ENCODE peak calls at places on chromosomes 6 and 20, in four cellular contexts. One of them, this sample, is unnamed.
A peak's percentile ranks its signal among the peaks of the same experiment; 100 is the strongest.

GRCh38 chr6:56819604-56820003 is 135.3 kb upstream of the BEND6 start:
- DNase-seq in tibial artery: no peak
- DNase-seq in A549: no peak
- DNase-seq in HFF-Myc: no peak
- DNase-seq in this sample: no peak

GRCh38 chr6:39377530-39377929 is 55.0 kb upstream of the KCNK16 start:
- DNase-seq in tibial artery: peak; percentile 57
- DNase-seq in HFF-Myc: peak; percentile 63
- DNase-seq in A549: peak; percentile 42
- DNase-seq in this sample: no peak

GRCh38 chr20:46243707-46244628 is 64.3 kb downstream of the CDH22 start:
- DNase-seq in A549: no peak
- DNase-seq in HFF-Myc: no peak
- DNase-seq in tibial artery: no peak
- DNase-seq in this sample: no peak

GRCh38 chr6:165883851-165884640 is 221.0 kb upstream of the PDE10A start:
- DNase-seq in tibial artery: no peak
- DNase-seq in HFF-Myc: no peak
- DNase-seq in A549: no peak
- DNase-seq in this sample: no peak

GRCh38 chr6:91083226-91083625 is 496.4 kb upstream of the MAP3K7 start:
- DNase-seq in HFF-Myc: no peak
- DNase-seq in A549: no peak
- DNase-seq in tibial artery: no peak
- DNase-seq in this sample: no peak

GRCh38 chr6:36533321-36533720 is 14.0 kb downstream of the STK38 start:
- DNase-seq in tibial artery: no peak
- DNase-seq in HFF-Myc: no peak
- DNase-seq in A549: no peak
- DNase-seq in this sample: no peak

GRCh38 chr6:36430351-36430750 is 12.3 kb downstream of the PXT1 start:
- DNase-seq in HFF-Myc: no peak
- DNase-seq in tibial artery: no peak
- DNase-seq in A549: no peak
- DNase-seq in this sample: no peak

GRCh38 chr6:114084327-114084890 is 113.5 kb upstream of the HDAC2 start:
- DNase-seq in HFF-Myc: no peak
- DNase-seq in tibial artery: no peak
- DNase-seq in A549: no peak
- DNase-seq in this sample: no peak

GRCh38 chr6:24583463-24584389 is 62.3 kb downstream of the KIAA0319 start:
- DNase-seq in HFF-Myc: peak; percentile 15
- DNase-seq in A549: peak; percentile 70
- DNase-seq in tibial artery: peak; percentile 71
- DNase-seq in this sample: peak; percentile 54

GRCh38 chr20:371755-372542 is 8.6 kb upstream of the TRIB3 start:
- DNase-seq in HFF-Myc: peak; percentile 68
- DNase-seq in tibial artery: peak; percentile 43
- DNase-seq in A549: peak; percentile 96
- DNase-seq in this sample: no peak

GRCh38 chr20:49310695-49311094 is 32.8 kb upstream of the ZNFX1 start:
- DNase-seq in tibial artery: no peak
- DNase-seq in HFF-Myc: no peak
- DNase-seq in A549: no peak
- DNase-seq in this sample: no peak

DNA sequence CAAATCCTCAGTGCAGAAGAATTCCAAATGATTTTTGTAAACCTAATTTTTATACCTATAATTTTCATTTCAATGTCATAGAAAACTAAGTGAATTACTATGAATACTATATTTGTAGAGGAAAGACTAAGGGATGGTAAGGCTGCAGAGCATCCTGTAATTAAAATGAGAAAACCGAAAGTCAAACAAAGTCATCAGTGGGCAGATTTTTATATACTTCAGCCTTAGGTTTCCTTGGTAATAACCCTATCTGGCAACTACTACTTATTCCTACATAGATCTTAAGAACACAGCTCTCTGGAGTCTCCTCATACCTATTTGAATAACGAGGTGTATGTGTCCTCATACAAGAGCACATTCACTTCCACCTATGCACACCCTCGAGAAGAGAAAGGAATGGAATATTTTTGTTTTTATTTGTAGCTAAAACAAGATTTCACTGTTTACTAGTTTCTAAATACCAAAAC is 117.9 kb upstream of the SGK1 start:
- DNase-seq in tibial artery: no peak
- DNase-seq in HFF-Myc: no peak
- DNase-seq in A549: no peak
- DNase-seq in this sample: no peak
- H3K4me3 ChIP-seq in tibial artery: no peak overlapping the region
- H3K4me3 ChIP-seq in HFF-Myc: no peak overlapping the region
- H3K4me3 ChIP-seq in A549: peak overlapping the region; percentile 16
- H3K4me3 ChIP-seq in this sample: peak overlapping the region; percentile 5

GRCh38 chr20:3732327-3733118 is at the start of gene HSPA12B:
- DNase-seq in A549: no peak
- DNase-seq in tibial artery: no peak
- DNase-seq in HFF-Myc: no peak
- DNase-seq in this sample: no peak
- H3K4me3 ChIP-seq in A549: no peak within 1 kb of the TSS
- H3K4me3 ChIP-seq in tibial artery: peak within 1 kb of the TSS; percentile 29
- H3K4me3 ChIP-seq in HFF-Myc: peak within 1 kb of the TSS; percentile 29
- H3K4me3 ChIP-seq in this sample: no peak within 1 kb of the TSS

DNA sequence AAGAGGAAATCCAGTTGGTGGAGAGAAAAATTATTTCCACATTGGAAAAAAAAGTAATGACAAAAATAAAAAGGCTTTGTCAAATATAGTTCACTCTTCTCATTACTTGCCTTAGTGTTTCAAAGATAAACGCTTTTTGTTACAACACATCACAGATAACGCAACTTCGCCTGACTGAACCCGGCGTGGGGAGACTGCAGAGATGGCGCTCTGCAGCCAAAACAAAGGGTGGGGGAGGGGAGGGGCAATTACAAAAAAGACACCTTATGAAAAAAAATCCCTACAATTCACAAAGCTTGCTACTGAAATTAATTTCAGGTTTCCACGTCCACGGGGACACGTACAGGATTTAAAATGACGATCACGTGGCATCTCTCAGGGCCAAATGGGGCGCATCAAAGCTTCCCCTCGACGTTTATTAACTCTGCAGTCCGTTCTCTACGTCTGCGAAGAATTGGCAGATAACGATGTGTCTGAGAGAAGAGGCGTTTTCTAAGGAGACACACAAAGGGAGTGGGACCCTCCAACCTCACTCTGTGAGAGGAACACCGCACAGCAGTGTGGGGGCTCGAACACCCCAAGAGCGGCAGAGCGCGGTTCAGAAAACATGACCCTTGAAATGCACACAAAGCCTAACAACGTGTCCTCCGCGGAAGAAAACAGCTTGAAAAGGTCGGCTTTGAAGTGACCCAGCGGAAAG is 1.5 kb upstream of the AFDN start:
- DNase-seq in A549: no peak
- DNase-seq in HFF-Myc: no peak
- DNase-seq in tibial artery: no peak
- DNase-seq in this sample: peak; percentile 3
- H3K4me3 ChIP-seq in A549: peak overlapping the region; percentile 97
- H3K4me3 ChIP-seq in HFF-Myc: peak overlapping the region; percentile 69
- H3K4me3 ChIP-seq in tibial artery: peak overlapping the region; percentile 82
- H3K4me3 ChIP-seq in this sample: no peak overlapping the region

DNA sequence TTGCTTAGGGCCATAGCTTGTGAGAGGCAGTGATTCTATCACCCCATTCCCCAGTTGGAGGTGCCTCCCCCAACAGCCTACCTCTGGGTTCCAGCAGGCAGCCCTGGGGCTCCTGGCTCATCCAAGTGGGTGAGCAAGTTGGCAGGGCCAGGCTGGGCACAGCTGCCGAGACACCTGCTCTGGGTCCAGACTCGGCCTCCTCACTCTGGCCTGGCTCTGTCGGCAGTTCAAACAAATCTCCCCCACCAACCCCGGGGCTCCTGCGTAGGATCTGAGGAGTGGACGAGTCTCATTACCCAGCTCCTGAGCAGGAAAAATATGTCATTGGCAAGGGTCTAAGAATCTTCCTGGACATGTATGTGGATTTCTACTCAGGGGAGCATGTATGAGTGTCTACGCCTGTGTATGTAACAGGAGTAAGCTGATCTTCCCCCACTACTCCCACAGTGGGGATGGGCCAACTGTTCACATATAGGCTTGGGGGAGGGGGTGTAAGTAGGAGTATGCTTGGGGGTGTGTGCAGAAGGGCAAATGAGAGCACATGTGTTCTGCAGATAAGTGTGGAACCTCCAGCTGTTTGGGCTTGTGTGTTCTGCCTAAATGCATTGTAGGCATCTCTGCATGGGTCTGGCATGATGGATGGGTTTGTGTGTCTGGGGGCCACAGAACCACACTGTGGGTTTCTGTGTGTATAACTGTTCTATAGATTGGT is 2.0 kb downstream of the ID1 start:
- DNase-seq in A549: peak; percentile 93
- DNase-seq in tibial artery: no peak
- DNase-seq in HFF-Myc: no peak
- DNase-seq in this sample: no peak
- H3K4me3 ChIP-seq in A549: peak overlapping the region; percentile 93
- H3K4me3 ChIP-seq in tibial artery: peak overlapping the region; percentile 83
- H3K4me3 ChIP-seq in HFF-Myc: peak overlapping the region; percentile 99
- H3K4me3 ChIP-seq in this sample: no peak overlapping the region

GRCh38 chr6:117481926-117482239 is 591 bp upstream of the DCBLD1 start:
- DNase-seq in HFF-Myc: no peak
- DNase-seq in tibial artery: no peak
- DNase-seq in A549: no peak
- DNase-seq in this sample: no peak
- H3K4me3 ChIP-seq in HFF-Myc: peak overlapping the region; percentile 92
- H3K4me3 ChIP-seq in tibial artery: peak overlapping the region; percentile 85
- H3K4me3 ChIP-seq in A549: peak overlapping the region; percentile 82
- H3K4me3 ChIP-seq in this sample: peak overlapping the region; percentile 32

GRCh38 chr6:106613590-106613989 is 15.7 kb downstream of the RTN4IP1 start:
- DNase-seq in A549: no peak
- DNase-seq in tibial artery: no peak
- DNase-seq in HFF-Myc: no peak
- DNase-seq in this sample: no peak
- H3K4me3 ChIP-seq in A549: no peak overlapping the region
- H3K4me3 ChIP-seq in tibial artery: no peak overlapping the region
- H3K4me3 ChIP-seq in HFF-Myc: no peak overlapping the region
- H3K4me3 ChIP-seq in this sample: no peak overlapping the region

GRCh38 chr6:30730611-30731435 is 10.7 kb downstream of the TUBB start:
- DNase-seq in tibial artery: peak; percentile 58
- DNase-seq in A549: peak; percentile 74
- DNase-seq in HFF-Myc: no peak
- DNase-seq in this sample: peak; percentile 82

GRCh38 chr6:30724906-30725667 is 4.9 kb downstream of the TUBB start:
- DNase-seq in HFF-Myc: no peak
- DNase-seq in tibial artery: no peak
- DNase-seq in A549: no peak
- DNase-seq in this sample: no peak

GRCh38 chr6:30725713-30726505 is 5.8 kb downstream of the TUBB start:
- DNase-seq in tibial artery: no peak
- DNase-seq in A549: peak; percentile 36
- DNase-seq in HFF-Myc: no peak
- DNase-seq in this sample: no peak

GRCh38 chr6:30727920-30728605 is 7.9 kb downstream of the TUBB start:
- DNase-seq in tibial artery: no peak
- DNase-seq in A549: peak; percentile 56
- DNase-seq in HFF-Myc: no peak
- DNase-seq in this sample: no peak

GRCh38 chr6:30726506-30727413 is 6.6 kb downstream of the TUBB start:
- DNase-seq in A549: no peak
- DNase-seq in tibial artery: no peak
- DNase-seq in HFF-Myc: no peak
- DNase-seq in this sample: no peak
- H3K4me3 ChIP-seq in A549: no peak overlapping the region
- H3K4me3 ChIP-seq in tibial artery: no peak overlapping the region
- H3K4me3 ChIP-seq in HFF-Myc: no peak overlapping the region
- H3K4me3 ChIP-seq in this sample: no peak overlapping the region

DNA sequence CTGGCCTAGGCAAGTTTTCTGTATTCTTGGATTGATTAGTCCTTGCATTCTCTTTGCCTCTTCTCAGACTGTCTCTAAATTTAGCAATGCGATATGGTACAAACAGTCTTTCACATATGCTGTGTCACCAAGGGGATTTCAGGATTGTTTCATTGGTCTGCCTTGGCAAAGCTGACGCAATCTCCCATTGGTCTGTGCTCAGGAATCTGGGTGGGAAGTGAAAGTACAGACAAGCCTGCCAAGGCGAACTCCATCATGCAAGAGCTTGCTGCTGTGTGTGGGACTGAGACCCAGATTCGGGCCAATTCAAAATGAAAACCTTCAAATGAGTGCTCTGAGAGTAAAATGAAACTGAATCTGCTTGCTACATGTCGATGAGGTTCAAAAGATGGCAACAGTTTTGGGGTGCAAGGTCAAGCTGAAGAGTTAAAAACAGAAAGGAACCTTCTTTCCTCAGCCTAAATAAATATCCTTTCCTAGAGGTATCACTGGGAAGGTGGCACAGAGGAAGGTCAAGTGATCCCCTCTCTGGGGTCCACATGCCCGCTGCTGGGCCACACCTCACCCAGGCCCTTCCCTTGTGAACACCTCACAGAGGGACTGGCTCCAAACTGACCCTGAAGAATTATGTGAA is 198.8 kb upstream of the PREP start:
- DNase-seq in tibial artery: peak; percentile 85
- DNase-seq in HFF-Myc: no peak
- DNase-seq in A549: peak; percentile 98
- DNase-seq in this sample: no peak
- H3K4me3 ChIP-seq in tibial artery: peak overlapping the region; percentile 18
- H3K4me3 ChIP-seq in HFF-Myc: no peak overlapping the region
- H3K4me3 ChIP-seq in A549: no peak overlapping the region
- H3K4me3 ChIP-seq in this sample: no peak overlapping the region

DNA sequence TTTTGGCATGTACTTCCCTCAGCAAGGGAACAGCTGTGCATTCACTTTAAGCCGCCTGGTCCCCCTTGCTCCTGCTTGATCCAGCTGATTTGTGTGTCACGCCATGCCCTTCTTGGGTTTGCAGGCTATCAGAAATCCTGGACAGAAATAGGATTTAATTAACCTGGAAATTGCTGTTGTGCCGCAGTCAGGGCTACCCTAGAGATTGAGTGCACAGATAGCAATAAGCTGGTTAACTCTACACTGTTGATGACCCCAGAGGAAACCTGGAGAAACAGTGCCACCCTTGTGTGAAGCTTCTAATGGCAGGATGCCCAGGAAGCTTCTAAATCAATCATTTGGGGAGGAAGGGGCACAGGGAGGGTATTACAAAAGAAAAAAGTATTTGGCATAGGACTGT is 199.0 kb downstream of the JARID2 start:
- DNase-seq in tibial artery: no peak
- DNase-seq in A549: no peak
- DNase-seq in HFF-Myc: no peak
- DNase-seq in this sample: no peak
- H3K4me3 ChIP-seq in tibial artery: no peak overlapping the region
- H3K4me3 ChIP-seq in A549: no peak overlapping the region
- H3K4me3 ChIP-seq in HFF-Myc: no peak overlapping the region
- H3K4me3 ChIP-seq in this sample: no peak overlapping the region

DNA sequence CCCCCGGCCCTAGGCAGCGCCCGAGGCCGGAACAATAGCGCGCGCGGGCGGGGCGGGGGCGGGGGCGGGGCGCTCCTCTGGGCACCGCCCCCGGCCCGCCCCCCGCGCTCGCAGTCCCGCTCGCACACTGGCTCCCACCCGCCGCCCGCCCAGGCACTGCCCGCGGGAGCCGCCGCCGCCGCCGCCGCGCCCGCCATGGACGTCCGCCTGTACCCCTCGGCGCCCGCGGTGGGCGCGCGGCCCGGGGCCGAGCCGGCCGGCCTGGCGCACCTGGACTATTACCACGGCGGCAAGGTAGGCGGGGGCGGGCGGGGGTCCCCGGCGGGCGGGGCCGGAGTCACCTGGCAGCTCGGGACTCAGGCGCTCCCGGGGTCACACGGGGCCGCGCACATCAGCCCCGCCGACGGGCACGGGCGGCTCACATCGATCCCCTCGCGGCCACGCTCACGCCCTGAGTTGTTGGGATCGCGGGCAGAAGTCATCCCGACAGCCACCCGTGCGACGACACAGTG is at the start of gene TOX2:
- DNase-seq in tibial artery: no peak
- DNase-seq in A549: peak; percentile 21
- DNase-seq in HFF-Myc: no peak
- DNase-seq in this sample: no peak
- H3K4me3 ChIP-seq in tibial artery: peak within 1 kb of the TSS; percentile 34
- H3K4me3 ChIP-seq in A549: peak within 1 kb of the TSS; percentile 87
- H3K4me3 ChIP-seq in HFF-Myc: peak within 1 kb of the TSS; percentile 40
- H3K4me3 ChIP-seq in this sample: peak within 1 kb of the TSS; percentile 11